ENCODE peak calls at places on chromosome 20, in eight cellular contexts. S, B, H, Q, G, M, I and P are unnamed samples.

GRCh38 chr20:5529331-5530142 is 212.8 kb upstream of the PROKR2 start:
- DNase-seq in S (peak; percentile 63), B (peak; percentile 84), H (peak; percentile 56), Q (peak; percentile 80), G (peak; percentile 88), M (peak; percentile 79), I (peak; percentile 90), P (peak; percentile 76)

GRCh38 chr20:41631826-41632225 is 13.6 kb upstream of the CHD6 start:
- DNase-seq in S (no peak), B (no peak), H (peak; percentile 35), Q (peak; percentile 57), G (no peak), M (peak; percentile 75), I (no peak), P (no peak)

GRCh38 chr20:1177680-1178079 is 7.1 kb downstream of the TMEM74B start:
- DNase-seq in S (no peak), B (no peak), H (peak; percentile 3), Q (no peak), G (no peak), M (no peak), I (peak; percentile 57), P (no peak)

GRCh38 chr20:31549513-31549880 is 35.3 kb downstream of the HM13 start:
- DNase-seq in S (no peak), B (no peak), H (no peak), Q (no peak), G (no peak), M (no peak), I (no peak), P (no peak)

GRCh38 chr20:51303731-51304670 is 238.5 kb downstream of the NFATC2 start:
- DNase-seq in S (no peak), B (no peak), H (no peak), Q (no peak), G (no peak), M (no peak), I (no peak), P (no peak)

GRCh38 chr20:59788196-59788735 is 145.2 kb downstream of the SYCP2 start:
- DNase-seq in S (no peak), B (no peak), H (no peak), Q (no peak), G (no peak), M (no peak), I (no peak), P (no peak)

GRCh38 chr20:63890201-63890576 is 4.7 kb upstream of the DNAJC5 start:
- DNase-seq in S (no peak), B (no peak), H (peak; percentile 31), Q (no peak), G (no peak), M (no peak), I (no peak), P (no peak)

GRCh38 chr20:64205611-64206026 is 41.4 kb downstream of the MYT1 start:
- DNase-seq in S (no peak), B (no peak), H (no peak), Q (no peak), G (no peak), M (no peak), I (no peak), P (peak; percentile 43)

GRCh38 chr20:61682114-61682997 is 383.3 kb downstream of the TAF4 start:
- DNase-seq in S (no peak), B (no peak), H (no peak), Q (no peak), G (no peak), M (no peak), I (no peak), P (no peak)

GRCh38 chr20:41249371-41249770 is 68.2 kb downstream of the ZHX3 start:
- DNase-seq in S (peak; percentile 86), B (peak; percentile 78), H (peak; percentile 87), Q (peak; percentile 89), G (peak; percentile 30), M (peak; percentile 61), I (no peak), P (peak; percentile 29)

GRCh38 chr20:44495257-44495656 is 19.6 kb downstream of the TTPAL start:
- DNase-seq in S (no peak), B (no peak), H (peak; percentile 87), Q (no peak), G (no peak), M (no peak), I (no peak), P (no peak)

GRCh38 chr20:37179671-37180524 is 550 bp upstream of the MROH8 start:
- DNase-seq in S (no peak), B (no peak), H (peak; percentile 85), Q (no peak), G (no peak), M (no peak), I (no peak), P (no peak)

GRCh38 chr20:11687546-11688292 is 230.0 kb upstream of the BTBD3 start:
- DNase-seq in S (no peak), B (no peak), H (no peak), Q (no peak), G (no peak), M (no peak), I (no peak), P (no peak)

GRCh38 chr20:2750343-2751251 is 49.8 kb downstream of the CPXM1 start:
- DNase-seq in S (peak; percentile 60), B (peak; percentile 56), H (peak; percentile 17), Q (peak; percentile 43), G (no peak), M (no peak), I (peak; percentile 80), P (peak; percentile 56)

GRCh38 chr20:4962257-4962855 is 39.0 kb downstream of the SLC23A2 start:
- DNase-seq in S (no peak), B (no peak), H (no peak), Q (peak; percentile 33), G (no peak), M (no peak), I (no peak), P (no peak)

GRCh38 chr20:53901697-53902096 is 168.7 kb downstream of the BCAS1 start:
- DNase-seq in S (no peak), B (no peak), H (no peak), Q (no peak), G (no peak), M (no peak), I (no peak), P (no peak)

GRCh38 chr20:53902968-53903651 is 167.3 kb downstream of the BCAS1 start:
- DNase-seq in S (no peak), B (no peak), H (no peak), Q (no peak), G (no peak), M (no peak), I (no peak), P (no peak)

GRCh38 chr20:53904261-53904660 is 166.1 kb downstream of the BCAS1 start:
- DNase-seq in S (no peak), B (no peak), H (no peak), Q (no peak), G (no peak), M (no peak), I (no peak), P (no peak)

GRCh38 chr20:53905019-53905847 is 165.2 kb downstream of the BCAS1 start:
- DNase-seq in S (no peak), B (no peak), H (no peak), Q (no peak), G (no peak), M (no peak), I (no peak), P (no peak)

DNA sequence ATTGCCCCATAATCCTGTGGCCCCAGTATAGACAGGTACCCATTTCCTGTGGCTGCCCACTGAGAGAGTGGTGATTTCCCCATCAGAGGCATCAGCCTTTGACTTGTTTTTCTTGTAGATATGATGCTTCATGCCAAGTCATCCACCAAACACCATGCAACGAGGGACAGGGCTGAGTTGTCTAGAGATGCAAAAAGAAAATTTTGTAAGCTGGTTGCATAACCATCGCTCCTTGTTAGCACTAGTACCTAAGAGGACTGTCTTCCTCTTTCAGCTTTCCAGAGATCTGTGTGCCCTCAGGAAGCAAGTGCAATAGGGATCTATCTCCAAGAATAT is 166.8 kb downstream of the BCAS1 start:
- DNase-seq in S (no peak), B (no peak), H (no peak), Q (no peak), G (no peak), M (no peak), I (no peak), P (no peak)
- H3K4me1 ChIP-seq in S (no peaks in the 10 kb centered on the region), B (no peaks in the 10 kb centered on the region), H (peaks cover 18% of the 10 kb centered on the region), Q (no peaks in the 10 kb centered on the region), G (peaks cover 27% of the 10 kb centered on the region), M (peaks cover 32% of the 10 kb centered on the region), I (peaks cover 8% of the 10 kb centered on the region), P (no peaks in the 10 kb centered on the region)

GRCh38 chr20:34302723-34303528 is at the start of gene AHCY:
- DNase-seq in S (peak; percentile 95), B (peak; percentile 92), H (peak; percentile 95), Q (peak; percentile 98), G (peak; percentile 98), M (peak; percentile 95), I (peak; percentile 97), P (peak; percentile 98)
- TF ChIP-seq POLR2A in S (peak; percentile 68), B (peak; percentile 63), H (no peak), Q (peak; percentile 69), G (peak; percentile 85), M (no peak), I (peak; percentile 98), P (peak; percentile 80)

GRCh38 chr20:34109442-34109841 is 2.6 kb downstream of the EIF2S2 start:
- DNase-seq in S (no peak), B (no peak), H (no peak), Q (no peak), G (no peak), M (no peak), I (no peak), P (no peak)
- H3K4me3 ChIP-seq in S (no peak overlapping the region), B (no peak overlapping the region), H (no peak overlapping the region), Q (no peak overlapping the region), G (no peak overlapping the region), M (no peak overlapping the region), I (peak overlapping the region; percentile 34), P (no peak overlapping the region)

GRCh38 chr20:20894753-20895152 is 182.3 kb upstream of the RALGAPA2 start:
- DNase-seq in S (no peak), B (no peak), H (no peak), Q (no peak), G (no peak), M (peak; percentile 43), I (no peak), P (no peak)

GRCh38 chr20:20895537-20895936 is 183.1 kb upstream of the RALGAPA2 start:
- DNase-seq in S (no peak), B (no peak), H (no peak), Q (no peak), G (no peak), M (no peak), I (no peak), P (no peak)

GRCh38 chr20:20890751-20891150 is 178.3 kb upstream of the RALGAPA2 start:
- DNase-seq in S (no peak), B (no peak), H (no peak), Q (no peak), G (no peak), M (no peak), I (no peak), P (no peak)

GRCh38 chr20:20894280-20894679 is 181.8 kb upstream of the RALGAPA2 start:
- DNase-seq in S (no peak), B (no peak), H (no peak), Q (no peak), G (no peak), M (peak; percentile 22), I (no peak), P (no peak)

DNA sequence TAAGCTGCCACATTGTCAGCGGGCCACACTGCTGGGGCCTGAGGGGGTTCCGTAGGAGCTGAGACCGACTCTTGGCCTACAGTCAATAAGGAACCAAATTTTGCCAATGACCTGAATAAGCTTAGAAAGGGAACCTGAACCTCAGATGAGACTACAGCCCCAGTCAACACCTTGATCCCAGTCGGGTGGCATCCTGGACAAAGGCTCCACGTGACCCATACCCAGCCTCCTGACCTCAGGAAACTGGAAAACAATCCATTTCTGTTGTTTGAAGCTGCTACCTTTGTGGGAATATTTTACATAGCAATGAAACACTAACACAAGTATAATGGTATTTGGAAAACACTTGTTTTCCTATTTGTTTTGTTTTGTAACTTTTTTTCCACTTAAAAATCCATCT is 179.9 kb upstream of the RALGAPA2 start:
- DNase-seq in S (no peak), B (no peak), H (no peak), Q (no peak), G (no peak), M (no peak), I (no peak), P (no peak)
- H3K4me1 ChIP-seq in S (no peaks in the 10 kb centered on the region), B (no peaks in the 10 kb centered on the region), H (no peaks in the 10 kb centered on the region), Q (no peaks in the 10 kb centered on the region), G (no peaks in the 10 kb centered on the region), M (no peaks in the 10 kb centered on the region), I (peaks cover 4% of the 10 kb centered on the region), P (no peaks in the 10 kb centered on the region)